ENCODE peak calls at places on chromosome 15, in seven cellular contexts. T, Y, K, J, S, Q and X are unnamed samples.

GRCh38 chr15:92158426-92158825 is 235.3 kb upstream of the ST8SIA2 start:
- DNase-seq in T (no peak), Y (no peak), K (no peak), J (no peak), S (peak; percentile 83), Q (no peak), X (no peak)

GRCh38 chr15:55909036-55909811 is 84.2 kb downstream of the NEDD4 start:
- DNase-seq in T (no peak), Y (peak; percentile 22), K (peak; percentile 76), J (no peak), S (no peak), Q (no peak), X (no peak)

GRCh38 chr15:73110246-73110645 is 58.0 kb downstream of the NEO1 start:
- DNase-seq in T (no peak), Y (no peak), K (no peak), J (no peak), S (no peak), Q (no peak), X (no peak)

GRCh38 chr15:31605467-31605931 is 278.9 kb downstream of the KLF13 start:
- DNase-seq in T (no peak), Y (peak; percentile 61), K (no peak), J (no peak), S (peak; percentile 61), Q (no peak), X (no peak)

GRCh38 chr15:51756482-51756881 is 5.1 kb downstream of the TMOD2 start:
- DNase-seq in T (no peak), Y (no peak), K (no peak), J (no peak), S (no peak), Q (no peak), X (no peak)

GRCh38 chr15:99131441-99132023 is 26.7 kb downstream of the SYNM start:
- DNase-seq in T (no peak), Y (no peak), K (peak; percentile 44), J (peak; percentile 34), S (no peak), Q (peak; percentile 83), X (no peak)

GRCh38 chr15:27690290-27690689 is 408.8 kb downstream of the OCA2 start:
- DNase-seq in T (no peak), Y (no peak), K (no peak), J (no peak), S (peak; percentile 52), Q (no peak), X (no peak)

GRCh38 chr15:90553248-90553745 is 23.6 kb downstream of the CRTC3 start:
- DNase-seq in T (no peak), Y (peak; percentile 92), K (no peak), J (no peak), S (no peak), Q (no peak), X (no peak)

GRCh38 chr15:34721802-34722795 is 32.7 kb downstream of the GJD2 start:
- DNase-seq in T (peak; percentile 56), Y (peak; percentile 61), K (peak; percentile 83), J (peak; percentile 56), S (peak; percentile 73), Q (peak; percentile 88), X (peak; percentile 68)

GRCh38 chr15:65868546-65869126 is 655 bp upstream of the RAB11A start:
- DNase-seq in T (no peak), Y (no peak), K (no peak), J (no peak), S (no peak), Q (no peak), X (no peak)

GRCh38 chr15:45456212-45457106 is 66.1 kb downstream of the SLC30A4 start:
- DNase-seq in T (no peak), Y (peak; percentile 99), K (no peak), J (peak; percentile 63), S (no peak), Q (peak; percentile 94), X (peak; percentile 83)

GRCh38 chr15:69748700-69749099 is 296.1 kb downstream of the RPLP1 start:
- DNase-seq in T (no peak), Y (peak; percentile 14), K (no peak), J (no peak), S (no peak), Q (no peak), X (no peak)

GRCh38 chr15:30979457-30979856 is 12.0 kb downstream of the MTMR10 start:
- DNase-seq in T (no peak), Y (no peak), K (no peak), J (no peak), S (no peak), Q (no peak), X (no peak)

GRCh38 chr15:91867581-91868026 is 14.1 kb downstream of the SLCO3A1 start:
- DNase-seq in T (no peak), Y (peak; percentile 94), K (peak; percentile 76), J (no peak), S (peak; percentile 73), Q (peak; percentile 93), X (peak; percentile 83)

GRCh38 chr15:48084759-48085420 is 35.9 kb upstream of the SLC24A5 start:
- DNase-seq in T (no peak), Y (peak; percentile 68), K (no peak), J (no peak), S (peak; percentile 46), Q (no peak), X (no peak)

GRCh38 chr15:85925649-85926237 is 131.0 kb upstream of the KLHL25 start:
- DNase-seq in T (no peak), Y (no peak), K (no peak), J (no peak), S (no peak), Q (no peak), X (no peak)

GRCh38 chr15:29936353-29937049 is 114.2 kb upstream of the TJP1 start:
- DNase-seq in T (no peak), Y (peak; percentile 37), K (no peak), J (no peak), S (no peak), Q (no peak), X (no peak)

GRCh38 chr15:64014995-64015394 is 31.3 kb downstream of the DAPK2 start:
- DNase-seq in T (no peak), Y (no peak), K (peak; percentile 88), J (no peak), S (no peak), Q (no peak), X (no peak)

GRCh38 chr15:49383266-49383665 is 39.8 kb upstream of the FGF7 start:
- DNase-seq in T (no peak), Y (peak; percentile 88), K (no peak), J (no peak), S (no peak), Q (no peak), X (no peak)

GRCh38 chr15:30859091-30859874 is 44.4 kb upstream of the FAN1 start:
- DNase-seq in T (no peak), Y (peak; percentile 43), K (no peak), J (no peak), S (no peak), Q (no peak), X (no peak)

GRCh38 chr15:79099692-79100091 is 9.1 kb upstream of the RASGRF1 start:
- DNase-seq in T (no peak), Y (no peak), K (no peak), J (peak; percentile 26), S (peak; percentile 19), Q (peak; percentile 54), X (no peak)
- TF ChIP-seq CTCF in T (no peak), Y (no peak), K (no peak), J (no peak), S (no peak), Q (no peak), X (no peak)

GRCh38 chr15:68335655-68336054 is 58.1 kb downstream of the FEM1B start:
- DNase-seq in T (no peak), Y (no peak), K (no peak), J (no peak), S (no peak), Q (no peak), X (peak; percentile 84)

GRCh38 chr15:68333775-68334470 is 56.4 kb downstream of the FEM1B start:
- DNase-seq in T (no peak), Y (peak; percentile 32), K (peak; percentile 71), J (no peak), S (no peak), Q (no peak), X (peak; percentile 81)

GRCh38 chr15:68335251-68335650 is 57.7 kb downstream of the FEM1B start:
- DNase-seq in T (no peak), Y (no peak), K (no peak), J (no peak), S (no peak), Q (no peak), X (peak; percentile 81)

GRCh38 chr15:68332266-68332665 is 54.7 kb downstream of the FEM1B start:
- DNase-seq in T (no peak), Y (no peak), K (no peak), J (no peak), S (no peak), Q (no peak), X (peak; percentile 67)

DNA sequence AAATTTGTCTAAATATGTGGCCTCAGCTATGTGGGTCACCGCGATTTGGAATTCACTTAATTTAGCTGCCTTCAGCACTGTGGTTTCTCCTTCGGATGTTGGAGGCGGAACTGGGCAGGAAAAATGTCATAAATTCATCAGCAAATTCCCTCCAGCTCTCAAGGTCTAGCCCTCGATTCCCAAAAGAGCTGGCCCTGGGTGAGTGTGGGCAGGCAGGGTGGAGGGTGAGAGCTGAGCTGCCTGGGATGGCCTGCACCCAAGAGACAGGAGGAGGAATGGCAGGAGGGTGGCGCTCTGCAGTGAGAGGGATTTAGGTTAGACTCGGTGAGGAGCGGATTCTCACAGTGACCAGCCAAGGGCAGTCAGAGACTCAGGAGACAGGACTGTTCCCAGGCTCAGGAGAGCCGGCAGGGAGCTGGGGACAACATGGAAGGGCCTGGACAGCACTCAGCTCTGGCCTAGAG is 57.1 kb downstream of the FEM1B start:
- DNase-seq in T (no peak), Y (peak; percentile 18), K (no peak), J (no peak), S (no peak), Q (no peak), X (peak; percentile 76)
- TF ChIP-seq CTCF in T (no peak), Y (no peak), K (no peak), J (no peak), S (no peak), Q (no peak), X (no peak)

GRCh38 chr15:25844542-25844941 is 18.6 kb downstream of the ATP10A start:
- DNase-seq in T (no peak), Y (no peak), K (no peak), J (no peak), S (no peak), Q (no peak), X (no peak)

GRCh38 chr15:25848325-25848724 is 14.8 kb downstream of the ATP10A start:
- DNase-seq in T (no peak), Y (no peak), K (no peak), J (no peak), S (no peak), Q (no peak), X (no peak)

GRCh38 chr15:25847066-25847465 is 16.1 kb downstream of the ATP10A start:
- DNase-seq in T (no peak), Y (no peak), K (no peak), J (no peak), S (no peak), Q (no peak), X (no peak)

GRCh38 chr15:25844981-25845680 is 18.0 kb downstream of the ATP10A start:
- DNase-seq in T (no peak), Y (no peak), K (no peak), J (no peak), S (no peak), Q (no peak), X (no peak)

GRCh38 chr15:25846377-25846776 is 16.8 kb downstream of the ATP10A start:
- DNase-seq in T (no peak), Y (no peak), K (no peak), J (no peak), S (no peak), Q (no peak), X (no peak)
- TF ChIP-seq CTCF in T (no peak), Y (no peak), K (no peak), J (no peak), S (no peak), Q (no peak), X (no peak)

GRCh38 chr15:33309602-33310276 is 1.0 kb upstream of the RYR3 start:
- DNase-seq in T (no peak), Y (no peak), K (no peak), J (no peak), S (peak; percentile 72), Q (no peak), X (no peak)
- TF ChIP-seq CTCF in T (peak; percentile 31), Y (no peak), K (peak; percentile 57), J (no peak), S (peak; percentile 63), Q (no peak), X (no peak)